ENCODE peak calls at places on chromosomes 5 and 9, in five cellular contexts. X, W, Q, P and V are unnamed samples.

GRCh38 chr5:175282611-175283225 is 161.3 kb downstream of the DRD1 start:
- DNase-seq in X (no peak), W (no peak), Q (no peak), P (no peak), V (no peak)

GRCh38 chr5:6510132-6510531 is 61.5 kb downstream of the UBE2QL1 start:
- DNase-seq in X (no peak), W (no peak), Q (no peak), P (no peak), V (no peak)

GRCh38 chr5:39716532-39716971 is 291.8 kb upstream of the DAB2 start:
- DNase-seq in X (peak), W (no peak), Q (no peak), P (peak), V (peak)

GRCh38 chr5:79133121-79133656 is 21.6 kb downstream of the BHMT start:
- DNase-seq in X (peak), W (no peak), Q (no peak), P (peak), V (peak)

GRCh38 chr9:70924905-70925547 is 196.4 kb downstream of the TRPM3 start:
- DNase-seq in X (peak), W (no peak), Q (no peak), P (peak), V (peak)

GRCh38 chr5:31225118-31225517 is 31.6 kb downstream of the CDH6 start:
- DNase-seq in X (no peak), W (no peak), Q (no peak), P (no peak), V (no peak)

GRCh38 chr9:93955356-93956182 is 414 bp upstream of the BARX1 start:
- DNase-seq in X (no peak), W (no peak), Q (no peak), P (no peak), V (no peak)

GRCh38 chr9:89674667-89675402 is 70.0 kb downstream of the GADD45G start:
- DNase-seq in X (no peak), W (no peak), Q (no peak), P (no peak), V (no peak)

GRCh38 chr5:149284501-149284900 is 12.8 kb downstream of the AFAP1L1 start:
- DNase-seq in X (no peak), W (no peak), Q (no peak), P (no peak), V (no peak)